ENCODE peak calls at places on chromosomes 6 and 20, in eight cellular contexts. J, W, I, F, E, G, O and T are unnamed samples.

GRCh38 chr6:75656479-75656878 is 54.8 kb downstream of the SENP6 start:
- DNase-seq in G (no peak), W (no peak), O (no peak), F (no peak), J (no peak), I (no peak), E (no peak), T (no peak)

GRCh38 chr6:132964868-132965382 is 150.6 kb downstream of the RPS12 start:
- DNase-seq in F (no peak), G (no peak), O (no peak), J (no peak), I (no peak), E (no peak), W (peak), T (peak)

GRCh38 chr6:25637946-25638345 is 14.1 kb upstream of the SCGN start:
- DNase-seq in W (peak), E (no peak), J (no peak), I (no peak), G (no peak), F (no peak), O (no peak), T (peak)

GRCh38 chr20:13684566-13685222 is 46.0 kb upstream of the TASP1 start:
- DNase-seq in I (no peak), O (no peak), G (no peak), E (no peak), J (peak), W (no peak), F (no peak), T (no peak)

GRCh38 chr6:33375143-33375649 is 16.4 kb upstream of the KIFC1 start:
- DNase-seq in W (no peak), O (no peak), E (no peak), G (peak), I (no peak), J (no peak), F (peak), T (no peak)

GRCh38 chr6:3317741-3318211 is 59.0 kb downstream of the PSMG4 start:
- DNase-seq in E (no peak), I (no peak), W (no peak), J (no peak), F (no peak), O (no peak), G (peak), T (no peak)

GRCh38 chr20:41654292-41654691 is 36.1 kb upstream of the CHD6 start:
- DNase-seq in F (no peak), I (no peak), J (no peak), W (peak), O (no peak), E (no peak), G (peak), T (peak)

GRCh38 chr20:59207742-59208357 is 44.2 kb downstream of the ZNF831 start:
- DNase-seq in I (no peak), O (no peak), F (peak), W (peak), G (peak), E (peak), J (no peak), T (no peak)

GRCh38 chr20:59159091-59159821 is 4.4 kb upstream of the ZNF831 start:
- DNase-seq in E (no peak), I (no peak), W (peak), G (no peak), F (no peak), J (no peak), O (no peak), T (no peak)

GRCh38 chr20:33578510-33578909 is 83.6 kb upstream of the C20orf144 start:
- DNase-seq in J (no peak), E (no peak), F (no peak), O (no peak), W (peak), G (no peak), I (no peak), T (no peak)

GRCh38 chr20:47817573-47817972 is 32.3 kb upstream of the SULF2 start:
- DNase-seq in G (no peak), W (no peak), O (no peak), E (no peak), F (no peak), J (no peak), I (no peak), T (no peak)

GRCh38 chr6:4664117-4664626 is 112.0 kb upstream of the CDYL start:
- DNase-seq in O (peak), E (no peak), G (no peak), W (no peak), I (no peak), F (no peak), J (no peak), T (no peak)

GRCh38 chr20:25496968-25497401 is 88.3 kb downstream of the NINL start:
- DNase-seq in J (no peak), E (no peak), F (no peak), O (peak), W (peak), G (no peak), I (no peak), T (no peak)

GRCh38 chr6:31186052-31186734 is 15.7 kb upstream of the POU5F1 start:
- DNase-seq in F (peak), J (no peak), E (no peak), I (no peak), W (no peak), O (peak), G (peak), T (no peak)

GRCh38 chr6:13355969-13356368 is 27.6 kb upstream of the TBC1D7 start:
- DNase-seq in I (no peak), J (peak), O (no peak), F (no peak), E (no peak), G (no peak), W (no peak), T (no peak)

GRCh38 chr6:140636698-140637402 is 1262.4 kb upstream of the CITED2 start:
- DNase-seq in I (no peak), F (no peak), J (no peak), W (peak), E (no peak), G (no peak), O (no peak), T (peak)

GRCh38 chr20:49563015-49563980 is 4.6 kb downstream of the PTGIS start:
- DNase-seq in O (no peak), W (no peak), I (no peak), E (no peak), J (no peak), G (no peak), F (no peak), T (no peak)

GRCh38 chr6:130132286-130132701 is 90.5 kb downstream of the SAMD3 start:
- DNase-seq in G (no peak), E (peak), I (no peak), W (no peak), O (no peak), F (no peak), J (no peak), T (no peak)

GRCh38 chr20:1929460-1929859 is 34.3 kb downstream of the SIRPA start:
- DNase-seq in O (no peak), W (peak), J (no peak), G (no peak), E (no peak), I (no peak), F (no peak), T (no peak)

GRCh38 chr6:51199272-51199671 is 380.6 kb downstream of the TFAP2B start:
- DNase-seq in F (no peak), W (peak), E (no peak), G (no peak), I (no peak), O (no peak), J (no peak), T (no peak)

GRCh38 chr20:33299111-33299603 is 16.1 kb downstream of the BPIFB1 start:
- DNase-seq in J (peak), G (peak), F (peak), I (peak), W (peak), E (peak), O (peak), T (peak)

GRCh38 chr6:41663558-41663957 is 25.3 kb downstream of the MDFI start:
- DNase-seq in J (no peak), F (peak), I (no peak), E (no peak), W (no peak), O (no peak), G (no peak), T (no peak)

GRCh38 chr6:119259027-119259426 is 90.5 kb downstream of the MAN1A1 start:
- DNase-seq in E (no peak), W (peak), G (no peak), J (no peak), O (no peak), I (no peak), F (no peak), T (no peak)

GRCh38 chr6:63278916-63279315 is 40.9 kb downstream of the LGSN start:
- DNase-seq in I (no peak), F (no peak), J (no peak), W (no peak), O (no peak), E (no peak), G (peak), T (no peak)

GRCh38 chr6:3314621-3315020 is 55.9 kb downstream of the PSMG4 start:
- DNase-seq in O (no peak), F (no peak), I (no peak), W (no peak), G (no peak), J (no peak), E (no peak), T (no peak)

GRCh38 chr20:37580069-37580468 is 52.4 kb upstream of the BLCAP start:
- DNase-seq in E (no peak), F (no peak), W (no peak), I (no peak), G (no peak), J (no peak), O (no peak), T (no peak)

GRCh38 chr20:35661013-35661412 is 3.7 kb downstream of the CPNE1 start:
- DNase-seq in J (no peak), G (no peak), F (no peak), E (no peak), W (no peak), O (peak), I (no peak), T (no peak)

GRCh38 chr6:9514146-9514545 is 900.7 kb downstream of the TFAP2A start:
- DNase-seq in O (no peak), F (no peak), J (no peak), I (no peak), G (no peak), W (no peak), E (no peak), T (no peak)

GRCh38 chr20:47019106-47019824 is 124.6 kb downstream of the EYA2 start:
- DNase-seq in W (no peak), G (no peak), J (no peak), O (no peak), I (no peak), F (no peak), E (no peak), T (no peak)

GRCh38 chr20:53642196-53643030 is 48.8 kb upstream of the ZNF217 start:
- DNase-seq in G (peak), J (peak), F (no peak), W (no peak), E (no peak), O (peak), I (no peak), T (peak)

GRCh38 chr20:60749804-60750602 is 502.1 kb upstream of the CDH4 start:
- DNase-seq in E (no peak), I (no peak), O (peak), W (no peak), F (no peak), G (no peak), J (no peak), T (no peak)

GRCh38 chr20:14775778-14776177 is 438.4 kb upstream of the FLRT3 start:
- DNase-seq in W (peak), F (no peak), G (peak), O (no peak), I (no peak), J (no peak), E (no peak), T (no peak)

GRCh38 chr6:126261792-126262421 is 78.0 kb upstream of the CENPW start:
- DNase-seq in J (no peak), I (no peak), F (no peak), G (no peak), O (no peak), E (no peak), W (no peak), T (no peak)

GRCh38 chr6:111776236-111777189 is 96.7 kb downstream of the FYN start:
- DNase-seq in J (no peak), E (no peak), G (no peak), W (peak), O (no peak), F (no peak), I (no peak), T (no peak)